ENCODE peak calls at places on chromosomes 16 and 17, in eight cellular contexts. One of them, this sample, is unnamed.

GRCh38 chr17:70552230-70552981 is 383.1 kb downstream of the KCNJ2 start:
- DNase-seq in activated T-helper 1 cell treated with anti-CD3 and anti-CD28 coated beads, Interleukin-2, amount 50 U/mL, for 16 hours: no peak
- DNase-seq in RPMI7951: peak
- DNase-seq in NAMALWA: peak
- DNase-seq in SK-N-SH: peak
- DNase-seq in HT-29: peak
- DNase-seq in stimulated activated CD4-positive, alpha-beta T cell treated with anti-CD3 and anti-CD28 coated beads, Interleukin-4, amount 100 ng/mL, for 4 hours: no peak
- DNase-seq in pancreas: no peak
- DNase-seq in this sample: peak

GRCh38 chr17:42056634-42057033 is 6.2 kb upstream of the C17orf113 start:
- DNase-seq in pancreas: no peak
- DNase-seq in RPMI7951: no peak
- DNase-seq in stimulated activated CD4-positive, alpha-beta T cell treated with anti-CD3 and anti-CD28 coated beads, Interleukin-4, amount 100 ng/mL, for 4 hours: no peak
- DNase-seq in SK-N-SH: no peak
- DNase-seq in HT-29: no peak
- DNase-seq in NAMALWA: no peak
- DNase-seq in activated T-helper 1 cell treated with anti-CD3 and anti-CD28 coated beads, Interleukin-2, amount 50 U/mL, for 16 hours: no peak
- DNase-seq in this sample: no peak

GRCh38 chr17:36463916-36464764 is 22.3 kb upstream of the ZNHIT3 start:
- DNase-seq in RPMI7951: peak
- DNase-seq in pancreas: peak
- DNase-seq in stimulated activated CD4-positive, alpha-beta T cell treated with anti-CD3 and anti-CD28 coated beads, Interleukin-4, amount 100 ng/mL, for 4 hours: peak
- DNase-seq in SK-N-SH: no peak
- DNase-seq in activated T-helper 1 cell treated with anti-CD3 and anti-CD28 coated beads, Interleukin-2, amount 50 U/mL, for 16 hours: no peak
- DNase-seq in NAMALWA: no peak
- DNase-seq in HT-29: peak
- DNase-seq in this sample: peak

GRCh38 chr17:21459536-21459935 is 83.4 kb downstream of the KCNJ12 start:
- DNase-seq in stimulated activated CD4-positive, alpha-beta T cell treated with anti-CD3 and anti-CD28 coated beads, Interleukin-4, amount 100 ng/mL, for 4 hours: no peak
- DNase-seq in RPMI7951: no peak
- DNase-seq in pancreas: no peak
- DNase-seq in SK-N-SH: no peak
- DNase-seq in HT-29: no peak
- DNase-seq in activated T-helper 1 cell treated with anti-CD3 and anti-CD28 coated beads, Interleukin-2, amount 50 U/mL, for 16 hours: no peak
- DNase-seq in NAMALWA: no peak
- DNase-seq in this sample: no peak

GRCh38 chr17:8384801-8385335 is 1.9 kb upstream of the RPL26 start:
- DNase-seq in HT-29: no peak
- DNase-seq in SK-N-SH: no peak
- DNase-seq in NAMALWA: no peak
- DNase-seq in stimulated activated CD4-positive, alpha-beta T cell treated with anti-CD3 and anti-CD28 coated beads, Interleukin-4, amount 100 ng/mL, for 4 hours: no peak
- DNase-seq in RPMI7951: peak
- DNase-seq in pancreas: no peak
- DNase-seq in activated T-helper 1 cell treated with anti-CD3 and anti-CD28 coated beads, Interleukin-2, amount 50 U/mL, for 16 hours: no peak
- DNase-seq in this sample: no peak

GRCh38 chr17:77460514-77461046 is 319.8 kb downstream of the SEC14L1 start:
- DNase-seq in HT-29: no peak
- DNase-seq in stimulated activated CD4-positive, alpha-beta T cell treated with anti-CD3 and anti-CD28 coated beads, Interleukin-4, amount 100 ng/mL, for 4 hours: no peak
- DNase-seq in activated T-helper 1 cell treated with anti-CD3 and anti-CD28 coated beads, Interleukin-2, amount 50 U/mL, for 16 hours: no peak
- DNase-seq in RPMI7951: no peak
- DNase-seq in SK-N-SH: no peak
- DNase-seq in pancreas: no peak
- DNase-seq in NAMALWA: peak
- DNase-seq in this sample: no peak

GRCh38 chr17:50347087-50347893 is 1.4 kb downstream of the XYLT2 start:
- DNase-seq in SK-N-SH: no peak
- DNase-seq in RPMI7951: no peak
- DNase-seq in HT-29: no peak
- DNase-seq in NAMALWA: no peak
- DNase-seq in activated T-helper 1 cell treated with anti-CD3 and anti-CD28 coated beads, Interleukin-2, amount 50 U/mL, for 16 hours: no peak
- DNase-seq in pancreas: no peak
- DNase-seq in stimulated activated CD4-positive, alpha-beta T cell treated with anti-CD3 and anti-CD28 coated beads, Interleukin-4, amount 100 ng/mL, for 4 hours: no peak
- DNase-seq in this sample: no peak

GRCh38 chr16:47142469-47143328 is 1.0 kb downstream of the NETO2 start:
- DNase-seq in activated T-helper 1 cell treated with anti-CD3 and anti-CD28 coated beads, Interleukin-2, amount 50 U/mL, for 16 hours: no peak
- DNase-seq in pancreas: peak
- DNase-seq in stimulated activated CD4-positive, alpha-beta T cell treated with anti-CD3 and anti-CD28 coated beads, Interleukin-4, amount 100 ng/mL, for 4 hours: peak
- DNase-seq in RPMI7951: peak
- DNase-seq in NAMALWA: peak
- DNase-seq in SK-N-SH: peak
- DNase-seq in HT-29: peak
- DNase-seq in this sample: peak

GRCh38 chr16:17078950-17079631 is 391.7 kb downstream of the XYLT1 start:
- DNase-seq in HT-29: no peak
- DNase-seq in SK-N-SH: peak
- DNase-seq in activated T-helper 1 cell treated with anti-CD3 and anti-CD28 coated beads, Interleukin-2, amount 50 U/mL, for 16 hours: no peak
- DNase-seq in pancreas: no peak
- DNase-seq in stimulated activated CD4-positive, alpha-beta T cell treated with anti-CD3 and anti-CD28 coated beads, Interleukin-4, amount 100 ng/mL, for 4 hours: no peak
- DNase-seq in RPMI7951: no peak
- DNase-seq in NAMALWA: no peak
- DNase-seq in this sample: no peak

GRCh38 chr17:59853168-59853918 is 39.4 kb downstream of the TUBD1 start:
- DNase-seq in NAMALWA: peak
- DNase-seq in pancreas: no peak
- DNase-seq in activated T-helper 1 cell treated with anti-CD3 and anti-CD28 coated beads, Interleukin-2, amount 50 U/mL, for 16 hours: peak
- DNase-seq in stimulated activated CD4-positive, alpha-beta T cell treated with anti-CD3 and anti-CD28 coated beads, Interleukin-4, amount 100 ng/mL, for 4 hours: peak
- DNase-seq in SK-N-SH: peak
- DNase-seq in RPMI7951: peak
- DNase-seq in HT-29: peak
- DNase-seq in this sample: peak

GRCh38 chr16:30786936-30787612 is at the start of gene ZNF629:
- DNase-seq in NAMALWA: no peak
- DNase-seq in HT-29: peak
- DNase-seq in SK-N-SH: peak
- DNase-seq in RPMI7951: peak
- DNase-seq in activated T-helper 1 cell treated with anti-CD3 and anti-CD28 coated beads, Interleukin-2, amount 50 U/mL, for 16 hours: no peak
- DNase-seq in pancreas: peak
- DNase-seq in stimulated activated CD4-positive, alpha-beta T cell treated with anti-CD3 and anti-CD28 coated beads, Interleukin-4, amount 100 ng/mL, for 4 hours: peak
- DNase-seq in this sample: peak

GRCh38 chr17:53796642-53797041 is 26.1 kb upstream of the KIF2B start:
- DNase-seq in pancreas: no peak
- DNase-seq in NAMALWA: no peak
- DNase-seq in stimulated activated CD4-positive, alpha-beta T cell treated with anti-CD3 and anti-CD28 coated beads, Interleukin-4, amount 100 ng/mL, for 4 hours: no peak
- DNase-seq in RPMI7951: no peak
- DNase-seq in activated T-helper 1 cell treated with anti-CD3 and anti-CD28 coated beads, Interleukin-2, amount 50 U/mL, for 16 hours: no peak
- DNase-seq in HT-29: no peak
- DNase-seq in SK-N-SH: no peak
- DNase-seq in this sample: no peak

GRCh38 chr16:58409316-58409973 is 17.2 kb downstream of the GINS3 start:
- DNase-seq in HT-29: no peak
- DNase-seq in RPMI7951: peak
- DNase-seq in pancreas: no peak
- DNase-seq in SK-N-SH: no peak
- DNase-seq in NAMALWA: no peak
- DNase-seq in activated T-helper 1 cell treated with anti-CD3 and anti-CD28 coated beads, Interleukin-2, amount 50 U/mL, for 16 hours: no peak
- DNase-seq in stimulated activated CD4-positive, alpha-beta T cell treated with anti-CD3 and anti-CD28 coated beads, Interleukin-4, amount 100 ng/mL, for 4 hours: no peak
- DNase-seq in this sample: no peak

GRCh38 chr16:86199871-86200700 is 301.1 kb downstream of the IRF8 start:
- DNase-seq in stimulated activated CD4-positive, alpha-beta T cell treated with anti-CD3 and anti-CD28 coated beads, Interleukin-4, amount 100 ng/mL, for 4 hours: no peak
- DNase-seq in HT-29: no peak
- DNase-seq in RPMI7951: no peak
- DNase-seq in activated T-helper 1 cell treated with anti-CD3 and anti-CD28 coated beads, Interleukin-2, amount 50 U/mL, for 16 hours: no peak
- DNase-seq in SK-N-SH: no peak
- DNase-seq in pancreas: no peak
- DNase-seq in NAMALWA: no peak
- DNase-seq in this sample: no peak

GRCh38 chr16:27241658-27242057 is 26.9 kb downstream of the NSMCE1 start:
- DNase-seq in NAMALWA: no peak
- DNase-seq in pancreas: no peak
- DNase-seq in stimulated activated CD4-positive, alpha-beta T cell treated with anti-CD3 and anti-CD28 coated beads, Interleukin-4, amount 100 ng/mL, for 4 hours: no peak
- DNase-seq in SK-N-SH: no peak
- DNase-seq in HT-29: no peak
- DNase-seq in RPMI7951: peak
- DNase-seq in activated T-helper 1 cell treated with anti-CD3 and anti-CD28 coated beads, Interleukin-2, amount 50 U/mL, for 16 hours: no peak
- DNase-seq in this sample: no peak

GRCh38 chr16:65414284-65414984 is 292.6 kb upstream of the CDH11 start:
- DNase-seq in HT-29: no peak
- DNase-seq in pancreas: no peak
- DNase-seq in stimulated activated CD4-positive, alpha-beta T cell treated with anti-CD3 and anti-CD28 coated beads, Interleukin-4, amount 100 ng/mL, for 4 hours: no peak
- DNase-seq in SK-N-SH: peak
- DNase-seq in RPMI7951: peak
- DNase-seq in NAMALWA: no peak
- DNase-seq in activated T-helper 1 cell treated with anti-CD3 and anti-CD28 coated beads, Interleukin-2, amount 50 U/mL, for 16 hours: no peak
- DNase-seq in this sample: no peak

GRCh38 chr16:79261461-79261860 is 339.1 kb downstream of the MAF start:
- DNase-seq in RPMI7951: no peak
- DNase-seq in NAMALWA: peak
- DNase-seq in activated T-helper 1 cell treated with anti-CD3 and anti-CD28 coated beads, Interleukin-2, amount 50 U/mL, for 16 hours: peak
- DNase-seq in pancreas: no peak
- DNase-seq in stimulated activated CD4-positive, alpha-beta T cell treated with anti-CD3 and anti-CD28 coated beads, Interleukin-4, amount 100 ng/mL, for 4 hours: peak
- DNase-seq in HT-29: peak
- DNase-seq in SK-N-SH: peak
- DNase-seq in this sample: peak

GRCh38 chr16:66923247-66923851 is 2.0 kb downstream of the RRAD start:
- DNase-seq in NAMALWA: no peak
- DNase-seq in pancreas: no peak
- DNase-seq in SK-N-SH: no peak
- DNase-seq in RPMI7951: peak
- DNase-seq in HT-29: no peak
- DNase-seq in stimulated activated CD4-positive, alpha-beta T cell treated with anti-CD3 and anti-CD28 coated beads, Interleukin-4, amount 100 ng/mL, for 4 hours: no peak
- DNase-seq in activated T-helper 1 cell treated with anti-CD3 and anti-CD28 coated beads, Interleukin-2, amount 50 U/mL, for 16 hours: no peak
- DNase-seq in this sample: peak

GRCh38 chr17:58082341-58082869 is 814 bp upstream of the DYNLL2 start:
- DNase-seq in activated T-helper 1 cell treated with anti-CD3 and anti-CD28 coated beads, Interleukin-2, amount 50 U/mL, for 16 hours: no peak
- DNase-seq in RPMI7951: no peak
- DNase-seq in SK-N-SH: no peak
- DNase-seq in stimulated activated CD4-positive, alpha-beta T cell treated with anti-CD3 and anti-CD28 coated beads, Interleukin-4, amount 100 ng/mL, for 4 hours: no peak
- DNase-seq in NAMALWA: no peak
- DNase-seq in pancreas: no peak
- DNase-seq in HT-29: no peak
- DNase-seq in this sample: no peak

GRCh38 chr16:75413951-75414350 is 19.4 kb downstream of the CFDP1 start:
- DNase-seq in stimulated activated CD4-positive, alpha-beta T cell treated with anti-CD3 and anti-CD28 coated beads, Interleukin-4, amount 100 ng/mL, for 4 hours: no peak
- DNase-seq in SK-N-SH: no peak
- DNase-seq in activated T-helper 1 cell treated with anti-CD3 and anti-CD28 coated beads, Interleukin-2, amount 50 U/mL, for 16 hours: no peak
- DNase-seq in RPMI7951: no peak
- DNase-seq in HT-29: no peak
- DNase-seq in pancreas: no peak
- DNase-seq in NAMALWA: no peak
- DNase-seq in this sample: no peak

GRCh38 chr17:2710804-2711607 is 558 bp downstream of the CLUH start:
- DNase-seq in pancreas: peak
- DNase-seq in activated T-helper 1 cell treated with anti-CD3 and anti-CD28 coated beads, Interleukin-2, amount 50 U/mL, for 16 hours: no peak
- DNase-seq in RPMI7951: no peak
- DNase-seq in NAMALWA: peak
- DNase-seq in SK-N-SH: peak
- DNase-seq in stimulated activated CD4-positive, alpha-beta T cell treated with anti-CD3 and anti-CD28 coated beads, Interleukin-4, amount 100 ng/mL, for 4 hours: peak
- DNase-seq in HT-29: peak
- DNase-seq in this sample: peak

GRCh38 chr16:83676056-83676455 is 131.7 kb upstream of the HSBP1 start:
- DNase-seq in activated T-helper 1 cell treated with anti-CD3 and anti-CD28 coated beads, Interleukin-2, amount 50 U/mL, for 16 hours: no peak
- DNase-seq in SK-N-SH: no peak
- DNase-seq in RPMI7951: no peak
- DNase-seq in stimulated activated CD4-positive, alpha-beta T cell treated with anti-CD3 and anti-CD28 coated beads, Interleukin-4, amount 100 ng/mL, for 4 hours: no peak
- DNase-seq in HT-29: no peak
- DNase-seq in NAMALWA: no peak
- DNase-seq in pancreas: no peak
- DNase-seq in this sample: no peak

GRCh38 chr16:15973460-15973859 is 24.0 kb downstream of the ABCC1 start:
- DNase-seq in HT-29: no peak
- DNase-seq in NAMALWA: no peak
- DNase-seq in stimulated activated CD4-positive, alpha-beta T cell treated with anti-CD3 and anti-CD28 coated beads, Interleukin-4, amount 100 ng/mL, for 4 hours: no peak
- DNase-seq in activated T-helper 1 cell treated with anti-CD3 and anti-CD28 coated beads, Interleukin-2, amount 50 U/mL, for 16 hours: no peak
- DNase-seq in pancreas: no peak
- DNase-seq in RPMI7951: no peak
- DNase-seq in SK-N-SH: no peak
- DNase-seq in this sample: no peak

GRCh38 chr17:13600475-13601316 is 1.0 kb downstream of the HS3ST3A1 start:
- DNase-seq in RPMI7951: peak
- DNase-seq in HT-29: no peak
- DNase-seq in NAMALWA: no peak
- DNase-seq in pancreas: no peak
- DNase-seq in activated T-helper 1 cell treated with anti-CD3 and anti-CD28 coated beads, Interleukin-2, amount 50 U/mL, for 16 hours: no peak
- DNase-seq in stimulated activated CD4-positive, alpha-beta T cell treated with anti-CD3 and anti-CD28 coated beads, Interleukin-4, amount 100 ng/mL, for 4 hours: no peak
- DNase-seq in SK-N-SH: peak
- DNase-seq in this sample: no peak

GRCh38 chr16:66553223-66553622 is 847 bp downstream of the CKLF start:
- DNase-seq in pancreas: no peak
- DNase-seq in HT-29: peak
- DNase-seq in NAMALWA: no peak
- DNase-seq in activated T-helper 1 cell treated with anti-CD3 and anti-CD28 coated beads, Interleukin-2, amount 50 U/mL, for 16 hours: no peak
- DNase-seq in RPMI7951: peak
- DNase-seq in SK-N-SH: no peak
- DNase-seq in stimulated activated CD4-positive, alpha-beta T cell treated with anti-CD3 and anti-CD28 coated beads, Interleukin-4, amount 100 ng/mL, for 4 hours: no peak
- DNase-seq in this sample: peak

GRCh38 chr17:42846594-42847280 is 2.4 kb downstream of the AOC2 start:
- DNase-seq in activated T-helper 1 cell treated with anti-CD3 and anti-CD28 coated beads, Interleukin-2, amount 50 U/mL, for 16 hours: no peak
- DNase-seq in NAMALWA: no peak
- DNase-seq in pancreas: no peak
- DNase-seq in RPMI7951: no peak
- DNase-seq in HT-29: no peak
- DNase-seq in SK-N-SH: no peak
- DNase-seq in stimulated activated CD4-positive, alpha-beta T cell treated with anti-CD3 and anti-CD28 coated beads, Interleukin-4, amount 100 ng/mL, for 4 hours: no peak
- DNase-seq in this sample: peak

GRCh38 chr16:77788196-77789084 is at the start of gene VAT1L:
- DNase-seq in HT-29: no peak
- DNase-seq in RPMI7951: peak
- DNase-seq in activated T-helper 1 cell treated with anti-CD3 and anti-CD28 coated beads, Interleukin-2, amount 50 U/mL, for 16 hours: no peak
- DNase-seq in pancreas: peak
- DNase-seq in NAMALWA: no peak
- DNase-seq in stimulated activated CD4-positive, alpha-beta T cell treated with anti-CD3 and anti-CD28 coated beads, Interleukin-4, amount 100 ng/mL, for 4 hours: no peak
- DNase-seq in SK-N-SH: peak
- DNase-seq in this sample: no peak

GRCh38 chr16:26765087-26765486 is 301.6 kb upstream of the C16orf82 start:
- DNase-seq in HT-29: peak
- DNase-seq in activated T-helper 1 cell treated with anti-CD3 and anti-CD28 coated beads, Interleukin-2, amount 50 U/mL, for 16 hours: no peak
- DNase-seq in pancreas: no peak
- DNase-seq in NAMALWA: peak
- DNase-seq in SK-N-SH: peak
- DNase-seq in RPMI7951: peak
- DNase-seq in stimulated activated CD4-positive, alpha-beta T cell treated with anti-CD3 and anti-CD28 coated beads, Interleukin-4, amount 100 ng/mL, for 4 hours: no peak
- DNase-seq in this sample: peak

GRCh38 chr16:23539984-23540816 is 16.9 kb downstream of the EARS2 start:
- DNase-seq in HT-29: no peak
- DNase-seq in SK-N-SH: no peak
- DNase-seq in RPMI7951: no peak
- DNase-seq in NAMALWA: no peak
- DNase-seq in activated T-helper 1 cell treated with anti-CD3 and anti-CD28 coated beads, Interleukin-2, amount 50 U/mL, for 16 hours: no peak
- DNase-seq in stimulated activated CD4-positive, alpha-beta T cell treated with anti-CD3 and anti-CD28 coated beads, Interleukin-4, amount 100 ng/mL, for 4 hours: no peak
- DNase-seq in pancreas: no peak
- DNase-seq in this sample: peak

GRCh38 chr17:82863941-82864720 is 24.3 kb upstream of the ZNF750 start:
- DNase-seq in stimulated activated CD4-positive, alpha-beta T cell treated with anti-CD3 and anti-CD28 coated beads, Interleukin-4, amount 100 ng/mL, for 4 hours: peak
- DNase-seq in NAMALWA: peak
- DNase-seq in HT-29: peak
- DNase-seq in SK-N-SH: peak
- DNase-seq in RPMI7951: peak
- DNase-seq in activated T-helper 1 cell treated with anti-CD3 and anti-CD28 coated beads, Interleukin-2, amount 50 U/mL, for 16 hours: peak
- DNase-seq in pancreas: no peak
- DNase-seq in this sample: peak

GRCh38 chr17:37506678-37507077 is 17.0 kb downstream of the DUSP14 start:
- DNase-seq in NAMALWA: peak
- DNase-seq in SK-N-SH: peak
- DNase-seq in stimulated activated CD4-positive, alpha-beta T cell treated with anti-CD3 and anti-CD28 coated beads, Interleukin-4, amount 100 ng/mL, for 4 hours: no peak
- DNase-seq in pancreas: no peak
- DNase-seq in activated T-helper 1 cell treated with anti-CD3 and anti-CD28 coated beads, Interleukin-2, amount 50 U/mL, for 16 hours: no peak
- DNase-seq in HT-29: peak
- DNase-seq in RPMI7951: peak
- DNase-seq in this sample: peak

GRCh38 chr17:78791840-78792709 is 10.0 kb upstream of the CYTH1 start:
- DNase-seq in HT-29: no peak
- DNase-seq in SK-N-SH: peak
- DNase-seq in RPMI7951: no peak
- DNase-seq in NAMALWA: no peak
- DNase-seq in pancreas: no peak
- DNase-seq in stimulated activated CD4-positive, alpha-beta T cell treated with anti-CD3 and anti-CD28 coated beads, Interleukin-4, amount 100 ng/mL, for 4 hours: no peak
- DNase-seq in activated T-helper 1 cell treated with anti-CD3 and anti-CD28 coated beads, Interleukin-2, amount 50 U/mL, for 16 hours: no peak
- DNase-seq in this sample: no peak

GRCh38 chr16:65294154-65294553 is 172.3 kb upstream of the CDH11 start:
- DNase-seq in stimulated activated CD4-positive, alpha-beta T cell treated with anti-CD3 and anti-CD28 coated beads, Interleukin-4, amount 100 ng/mL, for 4 hours: no peak
- DNase-seq in NAMALWA: no peak
- DNase-seq in activated T-helper 1 cell treated with anti-CD3 and anti-CD28 coated beads, Interleukin-2, amount 50 U/mL, for 16 hours: no peak
- DNase-seq in HT-29: no peak
- DNase-seq in pancreas: no peak
- DNase-seq in RPMI7951: no peak
- DNase-seq in SK-N-SH: no peak
- DNase-seq in this sample: no peak

GRCh38 chr17:76598004-76598439 is 12.4 kb upstream of the ST6GALNAC2 start:
- DNase-seq in SK-N-SH: no peak
- DNase-seq in pancreas: no peak
- DNase-seq in RPMI7951: peak
- DNase-seq in HT-29: peak
- DNase-seq in NAMALWA: no peak
- DNase-seq in activated T-helper 1 cell treated with anti-CD3 and anti-CD28 coated beads, Interleukin-2, amount 50 U/mL, for 16 hours: no peak
- DNase-seq in stimulated activated CD4-positive, alpha-beta T cell treated with anti-CD3 and anti-CD28 coated beads, Interleukin-4, amount 100 ng/mL, for 4 hours: no peak
- DNase-seq in this sample: peak

This sample was measured in DMS53.